ENCODE peak calls at places on chromosomes 4 and X, in nine cellular contexts. P is GM06990; W is endothelial cell; T is A549; Y is CD4-positive, alpha-beta T cell; K is osteoblast; A is nephron progenitor cell; M is GM23338; B is GM20000. V is an unnamed sample.
A peak's percentile ranks its signal among the peaks of the same experiment; 100 is the strongest.

GRCh38 chr4:98663226-98664006 is 5.0 kb upstream of the TSPAN5 start:
- DNase-seq in K (no peak), M (no peak), A (no peak), T (no peak), B (peak; percentile 77), P (peak; percentile 66), Y (peak; percentile 16), W (peak; percentile 25), V (no peak)

GRCh38 chr4:2862528-2862927 is 18.9 kb downstream of the ADD1 start:
- DNase-seq in T (peak; percentile 4), P (no peak), B (no peak), W (no peak), M (peak; percentile 75), A (no peak), K (peak; percentile 83), Y (no peak), V (no peak)

GRCh38 chrX:150161092-150161672 is 201.9 kb upstream of the MAMLD1 start:
- DNase-seq in B (no peak), T (no peak), K (peak; percentile 56), Y (no peak), W (no peak), M (no peak), A (no peak), P (no peak), V (no peak)

GRCh38 chrX:22666441-22666840 is 333.3 kb upstream of the DDX53 start:
- DNase-seq in M (peak; percentile 73), B (peak; percentile 8), T (peak; percentile 40), K (peak; percentile 29), A (peak; percentile 21), Y (no peak), W (peak; percentile 6), P (no peak), V (no peak)

GRCh38 chr4:8880851-8881250 is 9.2 kb upstream of the HMX1 start:
- DNase-seq in W (no peak), M (no peak), K (no peak), P (no peak), Y (no peak), A (no peak), T (no peak), B (no peak), V (no peak)

GRCh38 chrX:130896816-130897508 is 6.0 kb downstream of the ENOX2 start:
- DNase-seq in M (no peak), T (no peak), Y (no peak), P (no peak), W (no peak), A (no peak), B (no peak), K (no peak), V (no peak)

GRCh38 chrX:3527811-3528210 is 181.4 kb upstream of the MXRA5 start:
- DNase-seq in K (no peak), M (no peak), A (no peak), W (no peak), T (no peak), P (no peak), Y (no peak), B (no peak), V (no peak)

GRCh38 chrX:120753413-120754251 is 122.0 kb downstream of the CT47B1 start:
- DNase-seq in Y (no peak), K (no peak), P (peak; percentile 43), T (no peak), W (no peak), M (no peak), A (no peak), B (no peak), V (no peak)

GRCh38 chrX:26522501-26522900 is 306.5 kb downstream of the MAGEB5 start:
- DNase-seq in Y (no peak), M (peak; percentile 32), B (no peak), P (no peak), T (no peak), A (no peak), K (no peak), W (no peak), V (no peak)

GRCh38 chrX:24479924-24480722 is 15.0 kb downstream of the PDK3 start:
- DNase-seq in W (no peak), Y (peak; percentile 58), P (peak; percentile 60), A (no peak), B (peak; percentile 51), T (no peak), K (peak; percentile 68), M (no peak), V (no peak)

GRCh38 chr4:82447886-82448285 is 17.5 kb downstream of the ENOPH1 start:
- DNase-seq in K (peak; percentile 58), M (no peak), W (no peak), Y (no peak), T (no peak), B (no peak), A (no peak), P (no peak), V (no peak)
- TF ChIP-seq CTCF in K (no peak), M (no peak), W (no peak), Y (no peak), T (no peak), B (no peak), A (no peak), P (no peak), V (no peak)

GRCh38 chr4:80594696-80595095 is 259.2 kb downstream of the CFAP299 start:
- DNase-seq in P (no peak), T (no peak), W (no peak), K (no peak), A (no peak), M (no peak), B (no peak), Y (no peak), V (no peak)
- TF ChIP-seq CTCF in P (no peak), T (no peak), W (no peak), K (no peak), A (no peak), M (no peak), B (no peak), Y (no peak), V (no peak)

GRCh38 chr4:6672131-6672530 is 21.5 kb upstream of the S100P start:
- DNase-seq in A (no peak), Y (no peak), B (no peak), T (no peak), P (no peak), W (no peak), M (no peak), K (no peak), V (no peak)

GRCh38 chr4:6671648-6672047 is 22.0 kb upstream of the S100P start:
- DNase-seq in Y (no peak), A (no peak), P (no peak), T (no peak), W (no peak), M (no peak), K (peak; percentile 53), B (no peak), V (no peak)

GRCh38 chr4:6676722-6677558 is 16.7 kb upstream of the S100P start:
- DNase-seq in Y (no peak), W (no peak), B (no peak), M (no peak), P (no peak), T (no peak), K (no peak), A (no peak), V (no peak)

GRCh38 chr4:6673660-6674499 is 19.8 kb upstream of the S100P start:
- DNase-seq in M (peak; percentile 97), W (peak; percentile 92), P (peak; percentile 97), A (peak; percentile 90), Y (peak; percentile 91), B (peak; percentile 99), T (peak; percentile 96), K (peak; percentile 100), V (peak; percentile 82)

DNA sequence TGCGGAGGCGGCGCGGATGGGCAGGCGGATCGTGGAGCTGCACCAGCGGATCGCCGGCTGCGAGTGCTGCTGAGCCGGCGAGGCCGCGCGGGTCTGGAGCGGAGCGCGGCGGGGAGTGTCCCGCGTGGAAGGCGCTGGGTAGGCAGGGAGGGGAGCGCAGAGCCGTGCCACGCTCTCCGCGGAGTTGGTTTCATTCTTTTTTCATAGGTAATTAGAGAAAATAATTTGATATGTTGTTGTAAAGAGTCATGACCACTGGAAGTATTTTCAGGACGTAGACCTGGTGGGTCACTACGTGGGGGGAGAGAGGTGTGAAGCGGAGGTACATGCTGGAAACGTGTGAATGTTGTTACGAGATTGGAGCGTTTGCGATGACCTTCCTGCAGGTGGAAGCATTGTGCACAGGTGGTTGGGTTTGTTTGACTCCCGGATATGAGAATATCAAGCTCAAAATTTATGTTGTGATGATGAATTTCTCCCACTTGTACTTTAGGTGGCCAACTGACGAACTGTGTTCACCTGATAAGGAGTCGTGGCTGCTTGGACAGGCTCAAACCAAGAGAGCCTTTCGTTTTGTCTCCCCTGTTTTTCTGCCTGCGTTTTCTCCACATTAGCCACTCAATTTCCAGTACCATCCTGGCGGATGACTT is 19.1 kb upstream of the S100P start:
- DNase-seq in B (peak; percentile 78), W (no peak), A (no peak), T (peak; percentile 66), K (no peak), Y (peak; percentile 60), P (no peak), M (peak; percentile 61), V (no peak)
- TF ChIP-seq CTCF in B (peak; percentile 31), W (no peak), A (peak; percentile 15), T (peak; percentile 27), K (peak; percentile 23), Y (peak; percentile 78), P (peak; percentile 64), M (peak; percentile 64), V (peak; percentile 63)

GRCh38 chr4:39435875-39436563 is 22.7 kb downstream of the RPL9 start:
- DNase-seq in A (no peak), M (peak; percentile 65), K (no peak), W (no peak), T (no peak), P (no peak), Y (no peak), B (no peak), V (no peak)
- TF ChIP-seq CTCF in A (no peak), M (peak; percentile 76), K (peak; percentile 15), W (no peak), T (peak; percentile 31), P (peak; percentile 37), Y (peak; percentile 12), B (no peak), V (no peak)

GRCh38 chr4:150280081-150280950 is 202.1 kb downstream of the DCLK2 start:
- DNase-seq in W (no peak), K (peak; percentile 80), T (no peak), M (no peak), A (no peak), P (no peak), B (no peak), Y (no peak), V (no peak)
- TF ChIP-seq CTCF in W (no peak), K (no peak), T (no peak), M (no peak), A (no peak), P (no peak), B (no peak), Y (no peak), V (no peak)